ENCODE peak calls at places on chromosomes 1 and 21, in nine cellular contexts. T is naive thymus-derived CD8-positive, alpha-beta T cell; B is psoas muscle; A is fibroblast of the aortic adventitia; S is transverse colon; D is aorta; Y is fibroblast of lung; P is mesenchymal stem cell; X is T-helper 2 cell. C is an unnamed sample.

GRCh38 chr1:181043025-181043880 is 9.5 kb downstream of the MR1 start:
- DNase-seq in Y (peak; percentile 31), P (peak; percentile 47), T (no peak), B (no peak), D (no peak), X (no peak), S (peak; percentile 62), A (no peak), C (no peak)

GRCh38 chr1:200877839-200878551 is 5.2 kb downstream of the GPR25 start:
- DNase-seq in A (no peak), T (no peak), D (peak; percentile 17), B (no peak), Y (no peak), S (no peak), P (no peak), X (peak; percentile 44), C (peak; percentile 54)

GRCh38 chr1:20028125-20028524 is 41.9 kb upstream of the PLA2G5 start:
- DNase-seq in Y (no peak), B (no peak), A (no peak), D (no peak), T (no peak), S (no peak), X (no peak), P (no peak), C (no peak)

GRCh38 chr1:168089326-168089978 is 47.3 kb downstream of the GPR161 start:
- DNase-seq in Y (no peak), P (no peak), S (peak; percentile 81), B (no peak), T (no peak), D (no peak), A (no peak), X (no peak), C (no peak)

GRCh38 chr1:35725591-35725990 is 6.9 kb upstream of the C1orf216 start:
- DNase-seq in T (no peak), X (no peak), P (no peak), A (peak; percentile 32), B (no peak), D (no peak), Y (peak; percentile 39), S (no peak), C (no peak)

GRCh38 chr1:43206721-43207228 is 34.6 kb downstream of the CFAP57 start:
- DNase-seq in D (no peak), P (peak; percentile 96), Y (peak; percentile 86), A (peak; percentile 97), T (no peak), S (no peak), X (no peak), B (no peak), C (no peak)

GRCh38 chr21:19541612-19542011 is 1138.0 kb upstream of the TMPRSS15 start:
- DNase-seq in X (no peak), T (no peak), B (no peak), Y (no peak), A (no peak), S (no peak), D (no peak), P (no peak), C (no peak)

GRCh38 chr1:3674100-3675094 is 22.1 kb downstream of the TP73 start:
- DNase-seq in P (no peak), D (peak; percentile 36), A (no peak), X (no peak), Y (no peak), B (peak; percentile 9), T (no peak), S (no peak), C (no peak)

GRCh38 chr1:220430059-220430458 is 97.9 kb upstream of the MARK1 start:
- DNase-seq in D (no peak), X (no peak), Y (no peak), T (no peak), S (no peak), A (no peak), B (no peak), P (no peak), C (no peak)

GRCh38 chr1:207058878-207059867 is 6.1 kb downstream of the PFKFB2 start:
- DNase-seq in D (no peak), T (no peak), Y (no peak), A (no peak), B (no peak), X (no peak), S (no peak), P (no peak), C (no peak)

GRCh38 chr1:240598201-240598600 is 13.8 kb downstream of the GREM2 start:
- DNase-seq in B (no peak), S (no peak), D (no peak), T (no peak), X (no peak), Y (no peak), P (no peak), A (no peak), C (no peak)

GRCh38 chr1:87331319-87332269 is 2.9 kb downstream of the LMO4 start:
- DNase-seq in S (peak; percentile 83), A (peak; percentile 61), P (peak; percentile 66), B (peak; percentile 78), T (peak; percentile 64), Y (peak; percentile 79), D (peak; percentile 86), X (peak; percentile 26), C (peak; percentile 96)

GRCh38 chr1:47593598-47594285 is 155.9 kb downstream of the FOXD2 start:
- DNase-seq in S (no peak), T (no peak), B (no peak), D (no peak), Y (no peak), A (no peak), X (no peak), P (no peak), C (no peak)